ENCODE peak calls at places on chromosomes 7 and 10, in six cellular contexts. One of them, this sample, is unnamed.

GRCh38 chr7:152462995-152463713 is 27.4 kb upstream of the KMT2C start:
- DNase-seq in breast epithelium: peak
- DNase-seq in lower leg skin: peak
- DNase-seq in cardiac fibroblast: peak
- DNase-seq in psoas muscle: no peak
- DNase-seq in HepG2: no peak
- DNase-seq in this sample: peak

GRCh38 chr10:68135922-68136718 is 26.8 kb downstream of the MYPN start:
- DNase-seq in breast epithelium: no peak
- DNase-seq in cardiac fibroblast: peak
- DNase-seq in psoas muscle: no peak
- DNase-seq in HepG2: no peak
- DNase-seq in lower leg skin: peak
- DNase-seq in this sample: peak

GRCh38 chr7:77570330-77571011 is 33.4 kb downstream of the PTPN12 start:
- DNase-seq in HepG2: peak
- DNase-seq in breast epithelium: no peak
- DNase-seq in cardiac fibroblast: peak
- DNase-seq in lower leg skin: no peak
- DNase-seq in psoas muscle: no peak
- DNase-seq in this sample: peak

GRCh38 chr7:11213246-11213645 is 239.6 kb downstream of the PHF14 start:
- DNase-seq in HepG2: no peak
- DNase-seq in cardiac fibroblast: no peak
- DNase-seq in breast epithelium: no peak
- DNase-seq in lower leg skin: no peak
- DNase-seq in psoas muscle: no peak
- DNase-seq in this sample: no peak

GRCh38 chr10:131485732-131486131 is 174.2 kb upstream of the TCERG1L start:
- DNase-seq in cardiac fibroblast: no peak
- DNase-seq in breast epithelium: no peak
- DNase-seq in psoas muscle: no peak
- DNase-seq in lower leg skin: no peak
- DNase-seq in HepG2: no peak
- DNase-seq in this sample: no peak

GRCh38 chr7:139635521-139636240 is 112.2 kb downstream of the CLEC2L start:
- DNase-seq in psoas muscle: no peak
- DNase-seq in breast epithelium: no peak
- DNase-seq in HepG2: no peak
- DNase-seq in lower leg skin: no peak
- DNase-seq in cardiac fibroblast: no peak
- DNase-seq in this sample: no peak

GRCh38 chr10:100735345-100736143 is 9.8 kb upstream of the PAX2 start:
- DNase-seq in psoas muscle: no peak
- DNase-seq in lower leg skin: no peak
- DNase-seq in breast epithelium: no peak
- DNase-seq in HepG2: no peak
- DNase-seq in cardiac fibroblast: no peak
- DNase-seq in this sample: no peak

GRCh38 chr10:114766470-114766869 is 55.1 kb upstream of the FHIP2A start:
- DNase-seq in cardiac fibroblast: no peak
- DNase-seq in psoas muscle: no peak
- DNase-seq in breast epithelium: no peak
- DNase-seq in lower leg skin: no peak
- DNase-seq in HepG2: no peak
- DNase-seq in this sample: no peak

GRCh38 chr7:71976670-71977069 is 435.5 kb downstream of the CALN1 start:
- DNase-seq in psoas muscle: no peak
- DNase-seq in breast epithelium: no peak
- DNase-seq in lower leg skin: no peak
- DNase-seq in HepG2: no peak
- DNase-seq in cardiac fibroblast: no peak
- DNase-seq in this sample: no peak

GRCh38 chr10:131187886-131188285 is 123.6 kb downstream of the TCERG1L start:
- DNase-seq in breast epithelium: no peak
- DNase-seq in HepG2: no peak
- DNase-seq in cardiac fibroblast: no peak
- DNase-seq in lower leg skin: no peak
- DNase-seq in psoas muscle: no peak
- DNase-seq in this sample: no peak

GRCh38 chr10:99784025-99784730 is 1.7 kb downstream of the ABCC2 start:
- DNase-seq in lower leg skin: peak
- DNase-seq in HepG2: peak
- DNase-seq in psoas muscle: no peak
- DNase-seq in cardiac fibroblast: peak
- DNase-seq in breast epithelium: no peak
- DNase-seq in this sample: peak

GRCh38 chr10:4865945-4866661 is 40.1 kb downstream of the AKR1E2 start:
- DNase-seq in breast epithelium: no peak
- DNase-seq in psoas muscle: no peak
- DNase-seq in cardiac fibroblast: peak
- DNase-seq in HepG2: no peak
- DNase-seq in lower leg skin: no peak
- DNase-seq in this sample: no peak

GRCh38 chr10:70359017-70359550 is 23.3 kb downstream of the LRRC20 start:
- DNase-seq in cardiac fibroblast: no peak
- DNase-seq in psoas muscle: no peak
- DNase-seq in lower leg skin: no peak
- DNase-seq in breast epithelium: no peak
- DNase-seq in HepG2: no peak
- DNase-seq in this sample: no peak

GRCh38 chr7:151007469-151007898 is 16.7 kb downstream of the NOS3 start:
- DNase-seq in HepG2: no peak
- DNase-seq in psoas muscle: no peak
- DNase-seq in breast epithelium: no peak
- DNase-seq in cardiac fibroblast: no peak
- DNase-seq in lower leg skin: no peak
- DNase-seq in this sample: no peak

GRCh38 chr7:38929460-38930171 is 20.6 kb upstream of the VPS41 start:
- DNase-seq in psoas muscle: no peak
- DNase-seq in cardiac fibroblast: peak
- DNase-seq in breast epithelium: no peak
- DNase-seq in HepG2: no peak
- DNase-seq in lower leg skin: no peak
- DNase-seq in this sample: peak

GRCh38 chr10:71548494-71548846 is 151.8 kb downstream of the CDH23 start:
- DNase-seq in psoas muscle: no peak
- DNase-seq in lower leg skin: no peak
- DNase-seq in HepG2: no peak
- DNase-seq in cardiac fibroblast: peak
- DNase-seq in breast epithelium: no peak
- DNase-seq in this sample: no peak

GRCh38 chr10:89535185-89536012 is at the start of gene SLC16A12:
- DNase-seq in cardiac fibroblast: no peak
- DNase-seq in breast epithelium: no peak
- DNase-seq in HepG2: no peak
- DNase-seq in psoas muscle: peak
- DNase-seq in lower leg skin: no peak
- DNase-seq in this sample: no peak

GRCh38 chr10:114239117-114239993 is at the start of gene VWA2:
- DNase-seq in cardiac fibroblast: no peak
- DNase-seq in psoas muscle: peak
- DNase-seq in HepG2: no peak
- DNase-seq in breast epithelium: peak
- DNase-seq in lower leg skin: no peak
- DNase-seq in this sample: no peak

GRCh38 chr10:49115796-49116508 is 630 bp upstream of the VSTM4 start:
- DNase-seq in cardiac fibroblast: no peak
- DNase-seq in psoas muscle: no peak
- DNase-seq in breast epithelium: no peak
- DNase-seq in lower leg skin: no peak
- DNase-seq in HepG2: no peak
- DNase-seq in this sample: no peak

GRCh38 chr7:140060788-140061606 is 1.8 kb downstream of the PARP12 start:
- DNase-seq in breast epithelium: no peak
- DNase-seq in HepG2: no peak
- DNase-seq in psoas muscle: no peak
- DNase-seq in cardiac fibroblast: peak
- DNase-seq in lower leg skin: no peak
- DNase-seq in this sample: peak

GRCh38 chr7:151456782-151457181 is 16.8 kb upstream of the CRYGN start:
- DNase-seq in breast epithelium: no peak
- DNase-seq in psoas muscle: no peak
- DNase-seq in HepG2: no peak
- DNase-seq in lower leg skin: no peak
- DNase-seq in cardiac fibroblast: no peak
- DNase-seq in this sample: no peak

GRCh38 chr10:69056129-69056528 is 31.8 kb upstream of the SRGN start:
- DNase-seq in cardiac fibroblast: no peak
- DNase-seq in psoas muscle: no peak
- DNase-seq in lower leg skin: no peak
- DNase-seq in HepG2: no peak
- DNase-seq in breast epithelium: no peak
- DNase-seq in this sample: peak

GRCh38 chr7:114988755-114989154 is 66.9 kb downstream of the MDFIC start:
- DNase-seq in cardiac fibroblast: peak
- DNase-seq in HepG2: no peak
- DNase-seq in lower leg skin: no peak
- DNase-seq in psoas muscle: peak
- DNase-seq in breast epithelium: no peak
- DNase-seq in this sample: peak

GRCh38 chr7:138875794-138876193 is 77.8 kb upstream of the ATP6V0A4 start:
- DNase-seq in psoas muscle: no peak
- DNase-seq in breast epithelium: no peak
- DNase-seq in HepG2: no peak
- DNase-seq in cardiac fibroblast: peak
- DNase-seq in lower leg skin: no peak
- DNase-seq in this sample: peak

GRCh38 chr10:114367041-114367675 is 37.1 kb downstream of the AFAP1L2 start:
- DNase-seq in psoas muscle: no peak
- DNase-seq in HepG2: no peak
- DNase-seq in cardiac fibroblast: no peak
- DNase-seq in lower leg skin: no peak
- DNase-seq in breast epithelium: no peak
- DNase-seq in this sample: no peak

GRCh38 chr7:7732566-7733290 is 14.3 kb upstream of the RPA3 start:
- DNase-seq in lower leg skin: no peak
- DNase-seq in cardiac fibroblast: peak
- DNase-seq in HepG2: peak
- DNase-seq in psoas muscle: no peak
- DNase-seq in breast epithelium: no peak
- DNase-seq in this sample: peak

GRCh38 chr10:91115618-91116390 is 104.7 kb upstream of the PCGF5 start:
- DNase-seq in cardiac fibroblast: no peak
- DNase-seq in psoas muscle: no peak
- DNase-seq in lower leg skin: no peak
- DNase-seq in breast epithelium: no peak
- DNase-seq in HepG2: no peak
- DNase-seq in this sample: no peak

GRCh38 chr7:10973061-10973941 is at the start of gene PHF14:
- DNase-seq in psoas muscle: peak
- DNase-seq in breast epithelium: peak
- DNase-seq in lower leg skin: peak
- DNase-seq in HepG2: peak
- DNase-seq in cardiac fibroblast: peak
- DNase-seq in this sample: peak

GRCh38 chr10:11237571-11237970 is 219.9 kb downstream of the CELF2 start:
- DNase-seq in breast epithelium: no peak
- DNase-seq in cardiac fibroblast: no peak
- DNase-seq in HepG2: no peak
- DNase-seq in lower leg skin: no peak
- DNase-seq in psoas muscle: no peak
- DNase-seq in this sample: no peak

GRCh38 chr10:117504601-117505000 is 37.9 kb upstream of the EMX2 start:
- DNase-seq in psoas muscle: no peak
- DNase-seq in cardiac fibroblast: no peak
- DNase-seq in HepG2: no peak
- DNase-seq in breast epithelium: no peak
- DNase-seq in lower leg skin: no peak
- DNase-seq in this sample: no peak

GRCh38 chr7:94258418-94258817 is 136.3 kb upstream of the COL1A2 start:
- DNase-seq in psoas muscle: no peak
- DNase-seq in cardiac fibroblast: no peak
- DNase-seq in breast epithelium: no peak
- DNase-seq in HepG2: no peak
- DNase-seq in lower leg skin: no peak
- DNase-seq in this sample: peak

DNA sequence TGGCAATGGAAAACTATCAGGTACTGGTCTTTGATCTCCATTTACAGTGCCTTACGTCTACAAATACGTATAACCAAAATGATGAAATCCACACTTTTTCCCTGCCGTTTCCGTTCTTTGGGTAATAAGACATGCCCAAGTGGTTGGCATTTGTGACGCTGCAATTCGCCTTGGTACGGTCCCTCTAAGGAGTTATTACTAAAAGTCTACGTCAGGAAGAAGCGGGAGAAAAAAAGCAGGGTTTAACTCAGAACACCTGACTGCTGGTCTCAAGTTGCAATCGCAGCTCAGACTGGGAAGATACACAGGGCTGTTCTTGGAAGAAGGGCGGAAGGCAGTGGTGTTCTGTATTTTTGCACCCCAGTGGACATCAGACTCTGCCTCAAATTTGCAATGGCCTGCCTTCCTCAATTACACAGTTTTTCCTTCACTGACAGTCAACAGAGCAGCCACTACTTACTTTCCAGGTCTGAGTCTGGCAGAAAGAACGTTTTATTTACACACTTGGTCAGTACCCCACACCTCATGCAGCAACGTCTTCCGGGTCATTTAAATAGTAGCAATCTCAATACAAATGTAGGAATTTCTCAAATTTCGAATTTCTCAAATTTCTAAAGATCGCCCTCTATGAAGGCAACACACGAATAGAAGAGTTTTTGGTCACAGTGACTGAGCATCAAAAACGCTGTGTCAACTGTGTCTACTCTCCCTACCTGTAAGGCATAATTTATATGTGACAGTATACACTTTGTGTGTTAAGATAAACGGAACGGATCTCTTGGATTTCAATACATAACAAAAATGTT is 2.1 kb downstream of the BAIAP2L1 start:
- DNase-seq in cardiac fibroblast: no peak
- DNase-seq in lower leg skin: no peak
- DNase-seq in psoas muscle: no peak
- DNase-seq in breast epithelium: no peak
- DNase-seq in HepG2: no peak
- DNase-seq in this sample: peak
- H3K4me3 ChIP-seq in cardiac fibroblast: no peak
- H3K4me3 ChIP-seq in lower leg skin: no peak
- H3K4me3 ChIP-seq in psoas muscle: no peak
- H3K4me3 ChIP-seq in breast epithelium: no peak
- H3K4me3 ChIP-seq in HepG2: peak
- H3K4me3 ChIP-seq in this sample: peak

GRCh38 chr10:120873741-120874140 is 22.6 kb downstream of the WDR11 start:
- DNase-seq in breast epithelium: no peak
- DNase-seq in HepG2: no peak
- DNase-seq in cardiac fibroblast: no peak
- DNase-seq in psoas muscle: no peak
- DNase-seq in lower leg skin: no peak
- DNase-seq in this sample: no peak
- TF ChIP-seq CTCF in breast epithelium: no peak
- TF ChIP-seq CTCF in HepG2: no peak
- TF ChIP-seq CTCF in cardiac fibroblast: no peak
- TF ChIP-seq CTCF in psoas muscle: no peak
- TF ChIP-seq CTCF in lower leg skin: no peak
- TF ChIP-seq CTCF in this sample: no peak

GRCh38 chr10:34812771-34813170 is 2.3 kb downstream of the PARD3 start:
- DNase-seq in HepG2: no peak
- DNase-seq in breast epithelium: no peak
- DNase-seq in lower leg skin: no peak
- DNase-seq in psoas muscle: no peak
- DNase-seq in cardiac fibroblast: no peak
- DNase-seq in this sample: no peak
- H3K4me3 ChIP-seq in HepG2: peak
- H3K4me3 ChIP-seq in breast epithelium: no peak
- H3K4me3 ChIP-seq in lower leg skin: no peak
- H3K4me3 ChIP-seq in psoas muscle: peak
- H3K4me3 ChIP-seq in cardiac fibroblast: no peak
- H3K4me3 ChIP-seq in this sample: no peak

GRCh38 chr7:35241884-35242283 is 12.0 kb downstream of the TBX20 start:
- DNase-seq in HepG2: no peak
- DNase-seq in cardiac fibroblast: peak
- DNase-seq in breast epithelium: no peak
- DNase-seq in lower leg skin: no peak
- DNase-seq in psoas muscle: no peak
- DNase-seq in this sample: no peak
- TF ChIP-seq CTCF in HepG2: no peak
- TF ChIP-seq CTCF in cardiac fibroblast: peak
- TF ChIP-seq CTCF in breast epithelium: no peak
- TF ChIP-seq CTCF in lower leg skin: no peak
- TF ChIP-seq CTCF in psoas muscle: peak
- TF ChIP-seq CTCF in this sample: no peak